ENCODE peak calls at places on chromosomes 4 and X, in nine cellular contexts. G, V, Z, X, K, W, S, F and D are unnamed samples.
A peak's percentile ranks its signal among the peaks of the same experiment; 100 is the strongest.

GRCh38 chr4:3201718-3202702 is 46.9 kb upstream of the MSANTD1 start:
- DNase-seq in G (peak; percentile 33), V (no peak), Z (no peak), X (peak; percentile 25), K (no peak), W (no peak), S (peak; percentile 20), F (peak; percentile 84), D (peak; percentile 9)

GRCh38 chr4:187172340-187172761 is 448.7 kb upstream of the FAT1 start:
- DNase-seq in G (peak; percentile 52), V (no peak), Z (no peak), X (peak; percentile 95), K (no peak), W (peak; percentile 30), S (no peak), F (peak; percentile 69), D (no peak)

GRCh38 chr4:66633472-66633871 is 911.8 kb downstream of the CENPC start:
- DNase-seq in G (no peak), V (no peak), Z (peak; percentile 4), X (no peak), K (no peak), W (no peak), S (no peak), F (no peak), D (peak; percentile 2)

GRCh38 chrX:139881130-139881529 is 51.7 kb downstream of the ATP11C start:
- DNase-seq in G (peak; percentile 34), V (no peak), Z (peak; percentile 20), X (peak; percentile 57), K (no peak), W (peak; percentile 31), S (no peak), F (peak; percentile 68), D (no peak)

GRCh38 chrX:137352101-137352660 is 213.7 kb upstream of the ZIC3 start:
- DNase-seq in G (no peak), V (no peak), Z (no peak), X (no peak), K (no peak), W (no peak), S (no peak), F (no peak), D (no peak)

GRCh38 chrX:126929071-126929470 is 109.5 kb downstream of the PRR32 start:
- DNase-seq in G (no peak), V (no peak), Z (no peak), X (no peak), K (no peak), W (no peak), S (no peak), F (no peak), D (no peak)

GRCh38 chr4:83890231-83890630 is 354.3 kb downstream of the GPAT3 start:
- DNase-seq in G (peak; percentile 33), V (no peak), Z (no peak), X (peak; percentile 24), K (no peak), W (no peak), S (no peak), F (peak; percentile 38), D (no peak)

GRCh38 chr4:122412547-122412946 is 33.7 kb downstream of the ADAD1 start:
- DNase-seq in G (no peak), V (no peak), Z (no peak), X (no peak), K (no peak), W (no peak), S (no peak), F (no peak), D (no peak)

GRCh38 chrX:68490644-68491043 is 8.2 kb upstream of the YIPF6 start:
- DNase-seq in G (peak; percentile 17), V (peak; percentile 43), Z (no peak), X (peak; percentile 12), K (no peak), W (peak; percentile 59), S (no peak), F (peak; percentile 35), D (peak; percentile 14)

GRCh38 chr4:47469951-47470350 is 6.4 kb upstream of the COMMD8 start:
- DNase-seq in G (peak; percentile 57), V (no peak), Z (peak; percentile 20), X (peak; percentile 50), K (no peak), W (no peak), S (no peak), F (no peak), D (no peak)

DNA sequence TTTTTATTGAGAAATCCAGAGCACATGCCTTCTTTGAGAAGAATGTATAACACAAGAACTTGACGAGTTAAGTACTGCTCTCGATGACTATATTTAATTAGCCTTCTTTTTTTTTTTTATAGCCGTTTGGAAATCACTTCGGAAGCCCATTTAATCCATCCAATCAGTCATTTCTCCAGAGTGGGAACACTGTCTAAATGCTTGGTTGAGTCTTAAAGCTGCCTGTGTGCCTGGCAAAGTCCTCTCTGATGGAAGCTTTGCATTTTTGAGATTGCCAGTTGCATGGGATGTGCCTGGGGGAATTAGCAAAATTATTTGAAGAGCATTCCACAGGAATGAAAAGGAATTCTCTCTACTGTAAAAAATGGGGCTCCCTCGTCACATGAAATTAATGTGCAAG is 398.7 kb upstream of the RPS6KA3 start:
- DNase-seq in G (no peak), V (no peak), Z (no peak), X (peak; percentile 79), K (no peak), W (no peak), S (no peak), F (no peak), D (no peak)
- TF ChIP-seq CTCF in G (no peak), V (no peak), Z (no peak), X (no peak), K (no peak), W (no peak), S (no peak), F (no peak), D (no peak)

GRCh38 chr4:139754913-139755312 is 89.3 kb downstream of the MGST2 start:
- DNase-seq in G (no peak), V (no peak), Z (no peak), X (no peak), K (no peak), W (no peak), S (no peak), F (no peak), D (no peak)

GRCh38 chr4:139746430-139746829 is 80.8 kb downstream of the MGST2 start:
- DNase-seq in G (no peak), V (no peak), Z (no peak), X (no peak), K (no peak), W (no peak), S (no peak), F (no peak), D (no peak)

GRCh38 chr4:139749313-139749712 is 83.7 kb downstream of the MGST2 start:
- DNase-seq in G (no peak), V (peak; percentile 32), Z (no peak), X (no peak), K (no peak), W (no peak), S (no peak), F (no peak), D (no peak)

GRCh38 chr4:139753686-139754085 is 88.1 kb downstream of the MGST2 start:
- DNase-seq in G (no peak), V (no peak), Z (no peak), X (no peak), K (no peak), W (no peak), S (no peak), F (no peak), D (no peak)

GRCh38 chr4:139750099-139750498 is 84.5 kb downstream of the MGST2 start:
- DNase-seq in G (no peak), V (no peak), Z (no peak), X (no peak), K (no peak), W (no peak), S (no peak), F (no peak), D (no peak)
- TF ChIP-seq CTCF in G (no peak), V (no peak), Z (no peak), X (no peak), K (no peak), W (no peak), S (no peak), F (no peak), D (no peak)

GRCh38 chrX:87338510-87338909 is 179.1 kb upstream of the KLHL4 start:
- DNase-seq in G (peak; percentile 47), V (peak; percentile 50), Z (no peak), X (no peak), K (no peak), W (no peak), S (no peak), F (no peak), D (peak; percentile 6)
- TF ChIP-seq CTCF in G (peak; percentile 34), V (no peak), Z (no peak), X (no peak), K (no peak), W (peak; percentile 56), S (no peak), F (no peak), D (peak; percentile 30)

DNA sequence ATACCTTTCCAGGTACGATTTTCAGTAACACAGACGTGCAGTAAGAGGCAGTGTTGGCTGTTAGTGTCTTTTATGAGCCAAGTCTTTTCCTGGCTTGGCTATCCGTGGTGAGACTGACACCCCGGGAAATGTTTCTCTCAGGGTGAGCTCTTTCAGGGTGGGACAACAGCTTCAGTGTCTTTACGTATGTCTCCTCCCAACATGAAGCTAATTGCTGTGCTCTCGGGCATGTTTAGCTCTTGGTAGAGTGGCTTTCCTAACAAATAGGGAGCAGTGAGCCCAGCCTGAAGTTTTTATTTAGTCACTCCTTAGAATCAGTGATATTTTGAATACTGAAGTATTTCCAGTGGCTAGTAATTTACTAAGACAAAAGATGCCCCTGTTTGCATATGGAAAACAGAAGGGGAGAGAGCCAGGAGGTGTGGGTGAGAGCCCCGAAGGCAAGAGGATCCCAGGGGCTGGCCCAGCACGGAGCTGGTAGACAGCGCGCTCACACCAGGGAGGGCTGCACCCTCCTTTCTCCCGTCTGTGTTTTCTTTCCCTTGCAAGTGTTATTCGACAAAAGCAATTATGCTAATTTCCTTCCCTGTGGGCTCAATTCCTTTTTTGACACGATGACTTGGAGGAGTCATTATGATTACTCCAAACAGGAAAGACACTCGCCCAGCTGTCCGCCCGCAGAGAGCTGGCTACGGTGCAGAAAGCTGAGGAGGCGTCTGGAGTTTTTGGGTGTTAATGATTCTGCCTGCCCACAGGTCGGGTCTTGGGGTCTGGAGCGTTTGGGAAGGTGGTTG is 47.7 kb downstream of the PDGFRA start:
- DNase-seq in G (peak; percentile 16), V (peak; percentile 60), Z (no peak), X (no peak), K (no peak), W (no peak), S (no peak), F (no peak), D (peak; percentile 48)
- TF ChIP-seq CTCF in G (no peak), V (no peak), Z (no peak), X (no peak), K (no peak), W (no peak), S (no peak), F (no peak), D (no peak)